ENCODE peak calls at places on chromosome 18, in nine cellular contexts. N is stomach, Z is right cardiac atrium, D is GM23338, G is transverse colon, F is thoracic aorta, K is heart left ventricle, T is pancreas, A is body of pancreas. X is an unnamed sample.

GRCh38 chr18:3692113-3692621 is 242.2 kb downstream of the TGIF1 start:
- DNase-seq in N (no peak), Z (no peak), D (no peak), G (no peak), F (no peak), K (no peak), T (no peak), A (no peak), X (peak; percentile 52)

GRCh38 chr18:1232867-1233266 is 328.2 kb downstream of the ADCYAP1 start:
- DNase-seq in N (no peak), Z (no peak), D (no peak), G (no peak), F (no peak), K (no peak), T (no peak), A (no peak), X (no peak)

GRCh38 chr18:24380163-24380747 is 17.4 kb downstream of the OSBPL1A start:
- DNase-seq in N (no peak), Z (no peak), D (peak; percentile 51), G (no peak), F (no peak), K (no peak), T (no peak), A (no peak), X (no peak)

GRCh38 chr18:23356915-23357421 is 96.1 kb upstream of the RIOK3 start:
- DNase-seq in N (no peak), Z (no peak), D (no peak), G (no peak), F (no peak), K (no peak), T (no peak), A (no peak), X (peak; percentile 45)

GRCh38 chr18:9708057-9708881 is at the start of gene RAB31:
- DNase-seq in N (peak; percentile 64), Z (peak; percentile 89), D (peak; percentile 57), G (peak; percentile 74), F (peak; percentile 37), K (peak; percentile 90), T (peak; percentile 66), A (peak; percentile 61), X (peak; percentile 29)

GRCh38 chr18:74512321-74513053 is 16.3 kb downstream of the CNDP2 start:
- DNase-seq in N (peak; percentile 20), Z (no peak), D (no peak), G (no peak), F (no peak), K (no peak), T (no peak), A (peak; percentile 11), X (no peak)

GRCh38 chr18:63159590-63159989 is 160.0 kb downstream of the BCL2 start:
- DNase-seq in N (no peak), Z (no peak), D (no peak), G (peak; percentile 39), F (no peak), K (no peak), T (no peak), A (no peak), X (no peak)

GRCh38 chr18:23259701-23260661 is 124.7 kb downstream of the CABLES1 start:
- DNase-seq in N (peak; percentile 89), Z (peak; percentile 85), D (peak; percentile 80), G (peak; percentile 68), F (peak; percentile 30), K (peak; percentile 82), T (peak; percentile 69), A (peak; percentile 62), X (peak; percentile 81)

GRCh38 chr18:45755936-45756335 is 32.0 kb downstream of the SLC14A1 start:
- DNase-seq in N (peak; percentile 29), Z (peak; percentile 53), D (no peak), G (no peak), F (peak; percentile 81), K (peak; percentile 83), T (no peak), A (peak; percentile 23), X (peak; percentile 26)

GRCh38 chr18:36634573-36635216 is 194.1 kb downstream of the TPGS2 start:
- DNase-seq in N (no peak), Z (no peak), D (no peak), G (no peak), F (no peak), K (no peak), T (no peak), A (no peak), X (no peak)

GRCh38 chr18:50080932-50081560 is 113.9 kb downstream of the MYO5B start:
- DNase-seq in N (no peak), Z (no peak), D (no peak), G (no peak), F (no peak), K (no peak), T (no peak), A (no peak), X (no peak)

GRCh38 chr18:62881509-62882016 is 166.2 kb downstream of the PHLPP1 start:
- DNase-seq in N (no peak), Z (peak; percentile 18), D (no peak), G (no peak), F (no peak), K (no peak), T (no peak), A (no peak), X (no peak)

DNA sequence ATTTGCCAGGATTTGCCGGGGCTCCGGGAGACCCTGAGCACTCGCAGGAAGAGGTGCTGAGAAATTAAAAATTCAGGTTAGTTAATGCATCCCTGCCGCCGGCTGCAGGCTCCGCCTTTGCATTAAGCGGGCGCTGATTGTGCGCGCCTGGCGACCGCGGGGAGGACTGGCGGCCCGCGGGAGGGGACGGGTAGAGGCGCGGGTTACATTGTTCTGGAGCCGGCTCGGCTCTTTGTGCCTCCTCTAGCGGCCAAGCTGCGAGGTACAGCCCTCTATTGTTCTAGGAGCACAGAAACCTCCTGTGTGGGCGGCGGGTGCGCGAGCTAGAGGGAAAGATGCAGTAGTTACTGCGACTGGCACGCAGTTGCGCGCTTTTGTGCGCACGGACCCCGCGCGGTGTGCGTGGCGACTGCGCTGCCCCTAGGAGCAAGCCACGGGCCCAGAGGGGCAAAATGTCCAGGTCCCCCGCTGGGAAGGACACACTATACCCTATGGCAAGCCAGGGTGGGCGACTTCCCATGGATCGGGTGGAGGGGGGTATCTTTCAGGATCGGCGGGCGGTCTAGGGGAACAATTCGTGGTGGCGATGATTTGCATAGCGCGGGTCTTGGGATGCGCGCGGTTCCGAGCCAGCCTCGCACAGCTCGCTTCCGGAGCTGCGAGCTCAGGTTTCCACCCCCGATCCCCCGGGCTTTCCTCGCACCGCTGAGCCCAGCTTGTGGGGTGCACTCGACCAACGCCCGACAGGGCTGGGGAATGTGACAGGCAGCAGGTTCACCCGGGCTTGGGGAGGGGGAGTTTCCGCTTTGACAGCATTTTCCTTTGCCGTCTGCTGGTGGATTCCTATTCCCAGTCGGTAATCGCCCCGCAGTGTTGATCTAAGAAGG is 2.9 kb downstream of the ONECUT2 start:
- DNase-seq in N (no peak), Z (peak; percentile 50), D (peak; percentile 96), G (peak; percentile 64), F (no peak), K (peak; percentile 53), T (peak; percentile 70), A (peak; percentile 72), X (peak; percentile 76)
- H3K27me3 ChIP-seq in N (peaks cover 99% of the 10 kb centered on the region), Z (peaks cover 5% of the 10 kb centered on the region), D (peaks cover 93% of the 10 kb centered on the region), G (peaks cover 94% of the 10 kb centered on the region), F (peaks cover 42% of the 10 kb centered on the region), K (peaks cover 86% of the 10 kb centered on the region), T (no peaks in the 10 kb centered on the region), A (peaks cover 46% of the 10 kb centered on the region), X (no peaks in the 10 kb centered on the region)

GRCh38 chr18:30969670-30970069 is 72.9 kb downstream of the DSC3 start:
- DNase-seq in N (no peak), Z (no peak), D (no peak), G (no peak), F (no peak), K (no peak), T (no peak), A (no peak), X (no peak)
- H3K4me3 ChIP-seq in N (no peak overlapping the region), Z (no peak overlapping the region), D (no peak overlapping the region), G (no peak overlapping the region), F (no peak overlapping the region), K (no peak overlapping the region), T (no peak overlapping the region), A (no peak overlapping the region), X (no peak overlapping the region)

DNA sequence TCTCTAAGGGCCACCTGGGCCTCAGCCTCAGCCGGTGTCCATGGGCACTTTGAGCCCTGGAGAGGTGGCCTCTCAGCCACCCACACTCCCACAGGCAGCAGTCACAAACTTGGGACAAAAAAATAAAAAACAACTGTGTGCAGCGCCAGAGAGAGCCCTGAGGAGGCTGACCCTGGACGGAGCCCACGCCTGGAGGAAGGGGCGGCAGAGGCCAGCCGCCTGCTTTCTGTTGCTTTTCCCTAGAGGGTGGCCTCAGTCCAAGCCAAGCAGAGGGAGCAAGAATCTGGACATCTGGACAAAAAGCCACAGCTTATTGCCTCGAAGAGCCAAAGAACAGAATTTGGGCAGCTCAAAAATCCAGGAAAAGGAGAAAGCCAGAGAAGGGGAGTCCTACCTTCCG is 43.3 kb upstream of the LDLRAD4 start:
- DNase-seq in N (no peak), Z (no peak), D (no peak), G (no peak), F (no peak), K (no peak), T (no peak), A (no peak), X (no peak)
- H3K27me3 ChIP-seq in N (no peaks in the 10 kb centered on the region), Z (no peaks in the 10 kb centered on the region), D (no peaks in the 10 kb centered on the region), G (no peaks in the 10 kb centered on the region), F (no peaks in the 10 kb centered on the region), K (no peaks in the 10 kb centered on the region), T (no peaks in the 10 kb centered on the region), A (no peaks in the 10 kb centered on the region), X (no peaks in the 10 kb centered on the region)

GRCh38 chr18:13218376-13219011 is at the start of gene LDLRAD4:
- DNase-seq in N (peak; percentile 39), Z (peak; percentile 70), D (peak; percentile 69), G (peak; percentile 59), F (no peak), K (peak; percentile 82), T (peak; percentile 42), A (no peak), X (peak; percentile 53)

GRCh38 chr18:13217971-13218375 is 587 bp upstream of the LDLRAD4 start:
- DNase-seq in N (no peak), Z (peak; percentile 53), D (peak; percentile 48), G (peak; percentile 35), F (no peak), K (peak; percentile 61), T (peak; percentile 49), A (peak; percentile 28), X (peak; percentile 14)

GRCh38 chr18:13216092-13216582 is 2.4 kb upstream of the LDLRAD4 start:
- DNase-seq in N (peak; percentile 81), Z (peak; percentile 74), D (peak; percentile 73), G (peak; percentile 90), F (no peak), K (peak; percentile 85), T (peak; percentile 66), A (peak; percentile 63), X (peak; percentile 97)

GRCh38 chr18:13216732-13217465 is 1.7 kb upstream of the LDLRAD4 start:
- DNase-seq in N (peak; percentile 46), Z (peak; percentile 61), D (peak; percentile 61), G (peak; percentile 53), F (no peak), K (peak; percentile 72), T (peak; percentile 42), A (peak; percentile 30), X (peak; percentile 40)

DNA sequence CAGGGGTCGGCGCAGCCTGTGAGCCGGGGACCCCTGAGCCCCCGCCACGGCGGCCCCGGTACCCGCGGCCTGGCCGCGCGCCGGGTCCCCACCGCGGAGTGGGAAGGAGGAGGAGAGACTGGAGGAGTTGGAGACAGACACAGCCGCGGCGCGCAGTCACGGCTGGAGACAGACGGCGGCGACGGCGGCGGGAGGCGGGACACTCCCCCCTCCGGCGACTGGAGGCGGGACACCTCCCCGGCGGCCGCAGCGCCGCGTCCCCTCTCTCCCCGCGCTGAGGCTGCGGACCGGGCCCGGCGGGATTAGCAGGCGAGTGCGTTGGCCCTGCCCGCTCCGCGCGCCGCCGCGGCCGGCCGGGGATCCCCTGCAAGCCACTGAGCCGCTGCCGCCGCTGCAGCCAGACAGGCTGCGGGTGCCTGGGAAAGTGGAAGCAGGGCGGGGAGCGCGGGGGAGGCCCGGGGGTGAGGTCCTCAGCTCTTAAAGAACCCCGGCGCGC is 1.0 kb upstream of the LDLRAD4 start:
- DNase-seq in N (peak; percentile 58), Z (peak; percentile 68), D (peak; percentile 67), G (peak; percentile 70), F (no peak), K (peak; percentile 84), T (peak; percentile 56), A (peak; percentile 47), X (peak; percentile 70)
- H3K4me3 ChIP-seq in N (peak overlapping the region; percentile 80), Z (peak overlapping the region; percentile 95), D (peak overlapping the region; percentile 74), G (peak overlapping the region; percentile 83), F (peak overlapping the region; percentile 92), K (peak overlapping the region; percentile 90), T (peak overlapping the region; percentile 69), A (peak overlapping the region; percentile 47), X (peak overlapping the region; percentile 91)